ENCODE peak calls at places on chromosomes 11 and 22, in nine cellular contexts. N is foreskin fibroblast; Z is dermis microvascular lymphatic vessel endothelial cell; S is NCI-H2081 treated with DMSO at 0.1 percent for 48 hours; B is cerebellar cortex; F is activated CD4-positive, CD25-positive, alpha-beta regulatory T cell; R is cardiac muscle cell; L is stimulated activated CD8-positive, alpha-beta memory T cell treated with anti-CD3 and anti-CD28 coated beads, Interleukin-4, amount 100 ng/mL, for 24 hours; T is activated T-cell treated with anti-CD3 and anti-CD28 coated beads for 1 hour. H is an unnamed sample.
A peak's percentile ranks its signal among the peaks of the same experiment; 100 is the strongest.

GRCh38 chr11:94305146-94305545 is 766 bp downstream of the IZUMO1R start:
- DNase-seq in N (peak; percentile 46), Z (no peak), S (no peak), B (no peak), F (no peak), R (peak; percentile 29), L (no peak), T (no peak), H (no peak)

GRCh38 chr11:4881860-4882500 is at the start of gene OR51T1:
- DNase-seq in N (peak; percentile 31), Z (no peak), S (no peak), B (no peak), F (no peak), R (no peak), L (no peak), T (no peak), H (no peak)

GRCh38 chr11:129434641-129435498 is 59.2 kb downstream of the BARX2 start:
- DNase-seq in N (no peak), Z (no peak), S (no peak), B (no peak), F (no peak), R (no peak), L (no peak), T (no peak), H (no peak)

GRCh38 chr11:9703280-9703679 is 39.4 kb downstream of the SWAP70 start:
- DNase-seq in N (no peak), Z (peak; percentile 90), S (no peak), B (no peak), F (no peak), R (no peak), L (no peak), T (no peak), H (no peak)

GRCh38 chr11:36540998-36541397 is 26.8 kb upstream of the RAG1 start:
- DNase-seq in N (peak; percentile 65), Z (peak; percentile 68), S (no peak), B (no peak), F (no peak), R (peak; percentile 43), L (no peak), T (no peak), H (no peak)

GRCh38 chr11:45067966-45068365 is 78.5 kb upstream of the PRDM11 start:
- DNase-seq in N (no peak), Z (no peak), S (no peak), B (no peak), F (no peak), R (no peak), L (no peak), T (no peak), H (no peak)

GRCh38 chr11:68542617-68543016 is 82.1 kb downstream of the PPP6R3 start:
- DNase-seq in N (peak; percentile 89), Z (no peak), S (no peak), B (no peak), F (no peak), R (peak; percentile 77), L (no peak), T (no peak), H (no peak)

GRCh38 chr11:134634897-134635831 is 223.1 kb upstream of the B3GAT1 start:
- DNase-seq in N (no peak), Z (no peak), S (no peak), B (peak; percentile 12), F (no peak), R (no peak), L (no peak), T (no peak), H (no peak)

GRCh38 chr22:31329029-31329428 is 17.1 kb downstream of the PATZ1 start:
- DNase-seq in N (no peak), Z (no peak), S (no peak), B (no peak), F (no peak), R (no peak), L (no peak), T (no peak), H (no peak)

GRCh38 chr11:129295746-129296145 is 79.9 kb upstream of the BARX2 start:
- DNase-seq in N (no peak), Z (peak; percentile 28), S (no peak), B (no peak), F (no peak), R (peak; percentile 88), L (no peak), T (no peak), H (no peak)

GRCh38 chr11:106344392-106344791 is 266.9 kb downstream of the AASDHPPT start:
- DNase-seq in N (peak; percentile 81), Z (no peak), S (no peak), B (peak; percentile 13), F (no peak), R (peak; percentile 78), L (no peak), T (no peak), H (no peak)

GRCh38 chr11:58392741-58393140 is 13.9 kb downstream of the OR5B3 start:
- DNase-seq in N (no peak), Z (no peak), S (no peak), B (no peak), F (no peak), R (no peak), L (no peak), T (no peak), H (no peak)

GRCh38 chr22:44862981-44863860 is 110.8 kb downstream of the ARHGAP8 start:
- DNase-seq in N (no peak), Z (no peak), S (no peak), B (no peak), F (no peak), R (no peak), L (no peak), T (no peak), H (no peak)

GRCh38 chr22:37329239-37330140 is 47.2 kb downstream of the CYTH4 start:
- DNase-seq in N (peak; percentile 84), Z (no peak), S (no peak), B (no peak), F (no peak), R (no peak), L (no peak), T (no peak), H (no peak)

GRCh38 chr22:26642465-26643367 is 14.7 kb upstream of the MIAT start:
- DNase-seq in N (no peak), Z (peak; percentile 18), S (no peak), B (no peak), F (peak; percentile 52), R (peak; percentile 21), L (peak; percentile 81), T (peak; percentile 63), H (no peak)

GRCh38 chr22:46054878-46055158 is 77.9 kb upstream of the WNT7B start:
- DNase-seq in N (no peak), Z (no peak), S (no peak), B (no peak), F (no peak), R (no peak), L (no peak), T (no peak), H (no peak)

GRCh38 chr11:74678591-74679512 is 52.4 kb downstream of the CHRDL2 start:
- DNase-seq in N (peak; percentile 62), Z (no peak), S (no peak), B (no peak), F (no peak), R (peak; percentile 65), L (no peak), T (no peak), H (no peak)

GRCh38 chr11:128336203-128336602 is 251.2 kb downstream of the ETS1 start:
- DNase-seq in N (peak; percentile 70), Z (peak; percentile 96), S (no peak), B (no peak), F (no peak), R (peak; percentile 78), L (no peak), T (no peak), H (no peak)

GRCh38 chr11:81970886-81971285 is 762.8 kb downstream of the FAM181B start:
- DNase-seq in N (no peak), Z (no peak), S (no peak), B (no peak), F (no peak), R (no peak), L (no peak), T (no peak), H (no peak)

GRCh38 chr11:37504066-37504611 is 906.1 kb upstream of the RAG2 start:
- DNase-seq in N (peak; percentile 94), Z (no peak), S (no peak), B (peak; percentile 0), F (no peak), R (peak; percentile 78), L (no peak), T (no peak), H (no peak)

GRCh38 chr22:31075961-31076360 is 5.2 kb upstream of the SMTN start:
- DNase-seq in N (peak; percentile 92), Z (no peak), S (no peak), B (no peak), F (no peak), R (peak; percentile 89), L (no peak), T (no peak), H (no peak)

GRCh38 chr22:49298834-49299750 is 528.6 kb downstream of the BRD1 start:
- DNase-seq in N (no peak), Z (no peak), S (no peak), B (no peak), F (no peak), R (no peak), L (no peak), T (no peak), H (no peak)

GRCh38 chr22:36933629-36934028 is 20.2 kb downstream of the CSF2RB start:
- DNase-seq in N (no peak), Z (no peak), S (no peak), B (no peak), F (no peak), R (no peak), L (no peak), T (no peak), H (no peak)

GRCh38 chr11:10454902-10455631 is at the start of gene AMPD3:
- DNase-seq in N (peak; percentile 96), Z (peak; percentile 48), S (peak; percentile 81), B (no peak), F (no peak), R (peak; percentile 69), L (no peak), T (no peak), H (no peak)

GRCh38 chr11:64894070-64894811 is 15.8 kb upstream of the EHD1 start:
- DNase-seq in N (peak; percentile 89), Z (peak; percentile 66), S (no peak), B (peak; percentile 69), F (peak; percentile 96), R (peak; percentile 76), L (peak; percentile 90), T (peak; percentile 93), H (peak; percentile 97)

GRCh38 chr11:35145249-35145648 is 6.3 kb downstream of the CD44 start:
- DNase-seq in N (peak; percentile 67), Z (no peak), S (no peak), B (no peak), F (no peak), R (no peak), L (peak; percentile 46), T (no peak), H (no peak)

GRCh38 chr11:77179681-77180080 is 51.6 kb downstream of the MYO7A start:
- DNase-seq in N (no peak), Z (no peak), S (no peak), B (no peak), F (no peak), R (no peak), L (no peak), T (no peak), H (no peak)

GRCh38 chr22:27561301-27561820 is 240.2 kb downstream of the MN1 start:
- DNase-seq in N (no peak), Z (no peak), S (no peak), B (no peak), F (no peak), R (peak; percentile 21), L (no peak), T (no peak), H (no peak)

GRCh38 chr11:103862049-103862826 is 174.2 kb upstream of the DDI1 start:
- DNase-seq in N (no peak), Z (no peak), S (no peak), B (no peak), F (no peak), R (no peak), L (no peak), T (no peak), H (no peak)

GRCh38 chr22:22245256-22245909 is 797 bp downstream of the VPREB1 start:
- DNase-seq in N (no peak), Z (no peak), S (no peak), B (no peak), F (no peak), R (no peak), L (no peak), T (no peak), H (no peak)

GRCh38 chr11:34274712-34275398 is 83.0 kb downstream of the ABTB2 start:
- DNase-seq in N (peak; percentile 97), Z (peak; percentile 8), S (no peak), B (peak; percentile 23), F (no peak), R (peak; percentile 99), L (no peak), T (no peak), H (no peak)